ENCODE peak calls at places on chromosomes 13 and 19, in six cellular contexts. B is H9, L is fibroblast of lung, O is glutamatergic neuron, D is transverse colon, E is astrocyte of the cerebellum. A is an unnamed sample.
A peak's percentile ranks its signal among the peaks of the same experiment; 100 is the strongest.

GRCh38 chr19:49443366-49444099 is 2.2 kb upstream of the SLC17A7 start:
- DNase-seq in D (peak; percentile 95), E (peak; percentile 91), L (peak; percentile 94), O (peak; percentile 96), B (peak; percentile 97), A (peak; percentile 96)

GRCh38 chr19:5537870-5538269 is 29.9 kb downstream of the TINCR start:
- DNase-seq in B (no peak), L (no peak), D (no peak), O (no peak), E (no peak), A (no peak)

GRCh38 chr13:77544365-77544764 is 8.9 kb downstream of the SCEL start:
- DNase-seq in D (peak; percentile 8), O (no peak), L (peak; percentile 63), E (peak; percentile 48), B (no peak), A (no peak)

GRCh38 chr13:79185580-79185979 is 220.5 kb downstream of the RBM26 start:
- DNase-seq in D (no peak), B (no peak), L (no peak), O (no peak), E (no peak), A (no peak)

GRCh38 chr19:12666305-12667048 is at the start of the genes MAN2B1 and WDR83:
- DNase-seq in B (peak; percentile 89), E (peak; percentile 20), D (peak; percentile 83), O (peak; percentile 87), L (peak; percentile 48), A (peak; percentile 74)

GRCh38 chr19:7933411-7933810 is 7.5 kb upstream of the CTXN1 start:
- DNase-seq in L (no peak), E (no peak), D (no peak), B (no peak), O (no peak), A (no peak)

GRCh38 chr13:85148009-85148408 is 651.2 kb downstream of the SLITRK6 start:
- DNase-seq in D (no peak), L (peak; percentile 11), O (no peak), E (peak; percentile 24), B (no peak), A (no peak)

GRCh38 chr13:44417446-44417845 is 43.8 kb downstream of the SERP2 start:
- DNase-seq in B (no peak), D (no peak), L (no peak), E (no peak), O (no peak), A (no peak)

GRCh38 chr19:46746281-46746965 is at the start of gene STRN4:
- DNase-seq in D (peak; percentile 57), O (peak; percentile 60), L (no peak), B (no peak), E (no peak), A (peak; percentile 58)

GRCh38 chr19:39941615-39942507 is 7.4 kb upstream of the FCGBP start:
- DNase-seq in L (no peak), E (peak; percentile 2), B (no peak), D (peak; percentile 55), O (no peak), A (peak; percentile 74)

GRCh38 chr13:99370476-99371272 is 63.5 kb upstream of the GPR183 start:
- DNase-seq in E (no peak), L (no peak), D (no peak), B (no peak), O (no peak), A (no peak)

GRCh38 chr19:17762505-17763229 is 11.4 kb downstream of the FCHO1 start:
- DNase-seq in D (peak; percentile 47), B (peak; percentile 97), L (peak; percentile 54), O (peak; percentile 83), E (peak; percentile 18), A (peak; percentile 16)

GRCh38 chr19:19113040-19113541 is 25.2 kb downstream of the TMEM161A start:
- DNase-seq in E (no peak), L (peak; percentile 43), D (no peak), B (peak; percentile 84), O (peak; percentile 56), A (no peak)

GRCh38 chr13:110426745-110427144 is 119.7 kb downstream of the COL4A2 start:
- DNase-seq in L (no peak), D (no peak), E (no peak), B (no peak), O (no peak), A (no peak)

GRCh38 chr19:41995959-41996797 is 2.1 kb upstream of the ATP1A3 start:
- DNase-seq in D (no peak), L (no peak), E (no peak), O (peak; percentile 88), B (peak; percentile 69), A (no peak)

GRCh38 chr19:56664511-56664910 is 7.0 kb downstream of the ZNF835 start:
- DNase-seq in O (no peak), B (no peak), L (no peak), D (no peak), E (no peak), A (no peak)

GRCh38 chr19:56668676-56669075 is 2.9 kb downstream of the ZNF835 start:
- DNase-seq in O (no peak), L (no peak), B (no peak), E (no peak), D (no peak), A (no peak)

GRCh38 chr19:56663931-56664500 is 7.5 kb downstream of the ZNF835 start:
- DNase-seq in E (no peak), L (no peak), O (no peak), D (no peak), B (no peak), A (no peak)

GRCh38 chr19:56670401-56670960 is 1.1 kb downstream of the ZNF835 start:
- DNase-seq in L (no peak), O (no peak), B (no peak), E (no peak), D (no peak), A (no peak)

DNA sequence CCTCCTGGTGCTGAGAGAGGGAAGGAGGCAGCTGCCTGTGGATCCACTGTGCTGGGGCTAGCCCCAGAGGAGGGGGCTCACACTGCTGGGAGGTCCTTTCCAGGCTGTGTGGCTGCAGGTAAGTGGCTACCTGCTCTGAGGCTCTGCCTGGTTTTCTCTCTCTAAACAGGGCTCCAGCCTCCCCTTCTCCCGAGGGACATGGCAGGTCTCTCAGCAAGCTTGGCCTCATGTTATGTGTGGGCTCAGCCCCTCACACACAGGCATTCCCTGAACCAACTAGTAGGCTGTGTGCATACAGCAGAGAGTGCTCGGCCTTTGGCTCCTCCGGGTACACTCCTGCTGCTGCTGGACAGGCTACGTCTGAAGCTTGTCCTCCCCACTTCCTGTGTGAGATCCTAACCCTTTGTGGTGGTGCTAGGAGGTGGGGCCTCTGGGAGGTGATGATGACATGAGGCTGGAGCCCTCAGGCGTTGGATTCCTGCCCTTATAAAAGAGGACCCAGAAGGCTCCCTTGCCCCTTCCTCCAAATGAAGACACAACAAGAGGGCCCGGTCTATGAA is 4.2 kb downstream of the ZNF835 start:
- DNase-seq in L (no peak), O (no peak), D (no peak), E (no peak), B (no peak), A (no peak)
- TF ChIP-seq CTCF in L (no peak), O (no peak), D (no peak), E (no peak), B (no peak), A (no peak)

GRCh38 chr13:33761744-33762143 is 56.2 kb upstream of the RFC3 start:
- DNase-seq in E (peak; percentile 20), O (no peak), D (no peak), B (peak; percentile 30), L (no peak), A (no peak)
- TF ChIP-seq CTCF in E (peak; percentile 34), O (no peak), D (no peak), B (peak; percentile 33), L (peak; percentile 11), A (no peak)

DNA sequence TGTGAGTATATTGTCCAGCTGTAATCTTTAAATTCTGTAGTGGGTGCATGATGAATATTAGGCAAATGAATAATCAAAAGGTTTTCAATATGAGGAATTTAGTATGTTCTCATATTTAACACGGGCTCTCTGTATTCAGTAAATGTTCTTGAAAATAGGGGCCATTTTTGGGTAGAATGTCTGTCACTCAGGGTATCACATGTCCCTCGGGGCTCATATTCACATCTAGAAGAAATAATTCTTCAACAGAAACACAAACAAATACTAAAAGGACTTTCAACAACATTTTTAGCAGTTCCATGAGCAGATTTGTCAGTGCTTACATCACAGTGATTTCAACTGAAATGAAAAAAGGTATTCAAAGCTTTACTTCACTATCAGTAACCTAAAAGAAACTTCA is 1388.4 kb upstream of the MIR17HG start:
- DNase-seq in L (no peak), D (no peak), E (no peak), B (no peak), O (no peak), A (no peak)
- TF ChIP-seq CTCF in L (no peak), D (no peak), E (no peak), B (no peak), O (no peak), A (no peak)

GRCh38 chr19:988081-988480 is 3.9 kb downstream of the WDR18 start:
- DNase-seq in D (no peak), B (no peak), L (no peak), O (peak; percentile 15), E (no peak), A (no peak)

GRCh38 chr19:990119-990571 is 6.0 kb downstream of the WDR18 start:
- DNase-seq in B (no peak), O (no peak), D (no peak), L (no peak), E (no peak), A (no peak)

GRCh38 chr19:988510-988909 is 4.4 kb downstream of the WDR18 start:
- DNase-seq in D (no peak), E (no peak), B (no peak), L (no peak), O (no peak), A (no peak)

GRCh38 chr19:990746-991145 is 6.6 kb downstream of the WDR18 start:
- DNase-seq in O (no peak), E (no peak), D (no peak), L (no peak), B (no peak), A (no peak)

GRCh38 chr19:989381-990081 is 5.4 kb downstream of the WDR18 start:
- DNase-seq in E (no peak), L (no peak), D (no peak), B (no peak), O (no peak), A (no peak)
- TF ChIP-seq CTCF in E (peak; percentile 37), L (peak; percentile 28), D (no peak), B (peak; percentile 62), O (peak; percentile 42), A (no peak)